ENCODE peak calls at places on chromosomes 11 and 22, in seven cellular contexts. W is IMR-90; L is upper lobe of right lung; O is CD8-positive, alpha-beta memory T cell; Y is thyroid gland; V is sigmoid colon; A is heart left ventricle. E is an unnamed sample. For H3K4me1, the result is how much of the 10 kb centered on the place peaks cover.

GRCh38 chr22:46542011-46542985 is 4.9 kb upstream of the CELSR1 start:
- DNase-seq in O (peak), Y (peak), W (peak), A (peak), L (peak), V (peak), E (peak)

GRCh38 chr11:12100886-12101285 is 9.5 kb upstream of the MICAL2 start:
- DNase-seq in V (no peak), L (peak), O (no peak), Y (peak), W (no peak), A (no peak), E (no peak)

GRCh38 chr11:66643745-66644437 is 5.4 kb downstream of the RBM4 start:
- DNase-seq in A (no peak), W (no peak), V (no peak), L (no peak), O (no peak), Y (no peak), E (no peak)

GRCh38 chr11:811446-812245 is 1.9 kb downstream of the RPLP2 start:
- DNase-seq in A (no peak), V (no peak), W (no peak), L (no peak), O (no peak), Y (no peak), E (no peak)

GRCh38 chr11:92657226-92657625 is 312.2 kb upstream of the MTNR1B start:
- DNase-seq in Y (no peak), W (no peak), O (no peak), V (no peak), L (no peak), A (no peak), E (no peak)

GRCh38 chr11:15229069-15229468 is 114.3 kb downstream of the INSC start:
- DNase-seq in L (no peak), Y (no peak), O (no peak), A (no peak), V (no peak), W (peak), E (no peak)

GRCh38 chr11:128535468-128536457 is 51.6 kb downstream of the ETS1 start:
- DNase-seq in V (no peak), A (no peak), Y (no peak), O (no peak), L (no peak), W (no peak), E (no peak)

GRCh38 chr11:57458060-57458409 is 2.3 kb upstream of the RTN4RL2 start:
- DNase-seq in Y (peak), V (no peak), A (no peak), L (no peak), O (no peak), W (no peak), E (no peak)

GRCh38 chr22:43867839-43868652 is 5.7 kb upstream of the SULT4A1 start:
- DNase-seq in V (peak), L (peak), Y (peak), W (peak), A (peak), O (no peak), E (no peak)

GRCh38 chr22:36510966-36511881 is 4.4 kb upstream of the FOXRED2 start:
- DNase-seq in L (no peak), A (no peak), O (peak), W (peak), Y (peak), V (no peak), E (no peak)

GRCh38 chr11:11978792-11979486 is 29.5 kb downstream of the DKK3 start:
- DNase-seq in L (peak), A (peak), Y (peak), O (no peak), V (peak), W (peak), E (no peak)

GRCh38 chr22:19051381-19051780 is 70.8 kb downstream of the DGCR2 start:
- DNase-seq in O (no peak), L (peak), Y (peak), W (no peak), A (no peak), V (no peak), E (no peak)

GRCh38 chr22:17035246-17035645 is 27.2 kb upstream of the GAB4 start:
- DNase-seq in W (no peak), V (no peak), Y (peak), A (no peak), L (no peak), O (no peak), E (peak)

GRCh38 chr22:33864723-33865130 is 55.5 kb downstream of the LARGE1 start:
- DNase-seq in L (no peak), V (no peak), W (peak), O (no peak), Y (no peak), A (peak), E (no peak)

GRCh38 chr22:33866521-33866920 is 53.8 kb downstream of the LARGE1 start:
- DNase-seq in V (no peak), A (no peak), W (no peak), O (no peak), L (no peak), Y (no peak), E (no peak)

GRCh38 chr22:33867118-33867863 is 53.0 kb downstream of the LARGE1 start:
- DNase-seq in L (no peak), Y (no peak), V (no peak), A (peak), O (no peak), W (peak), E (no peak)

GRCh38 chr22:33865248-33865647 is 55.0 kb downstream of the LARGE1 start:
- DNase-seq in Y (no peak), L (no peak), V (no peak), W (no peak), O (no peak), A (no peak), E (no peak)

GRCh38 chr22:33865996-33866395 is 54.3 kb downstream of the LARGE1 start:
- DNase-seq in W (no peak), Y (no peak), O (no peak), V (no peak), L (no peak), A (no peak), E (no peak)
- H3K4me1 ChIP-seq in W (under half), Y (under half), O (under half), V (half or more), L (under half), A (half or more), E (under half)

GRCh38 chr11:117833401-117833891 is 8.9 kb upstream of the FXYD2 start:
- DNase-seq in A (peak), W (no peak), O (no peak), Y (peak), L (peak), V (peak), E (no peak)
- H3K4me1 ChIP-seq in A (under half), W (under half), O (under half), Y (under half), L (under half), V (under half), E (under half)

GRCh38 chr11:118574636-118575035 is 2.4 kb downstream of the ARCN1 start:
- DNase-seq in O (no peak), L (no peak), A (no peak), Y (no peak), W (no peak), V (no peak), E (no peak)
- H3K4me1 ChIP-seq in O (under half), L (half or more), A (half or more), Y (under half), W (under half), V (half or more), E (under half)

DNA sequence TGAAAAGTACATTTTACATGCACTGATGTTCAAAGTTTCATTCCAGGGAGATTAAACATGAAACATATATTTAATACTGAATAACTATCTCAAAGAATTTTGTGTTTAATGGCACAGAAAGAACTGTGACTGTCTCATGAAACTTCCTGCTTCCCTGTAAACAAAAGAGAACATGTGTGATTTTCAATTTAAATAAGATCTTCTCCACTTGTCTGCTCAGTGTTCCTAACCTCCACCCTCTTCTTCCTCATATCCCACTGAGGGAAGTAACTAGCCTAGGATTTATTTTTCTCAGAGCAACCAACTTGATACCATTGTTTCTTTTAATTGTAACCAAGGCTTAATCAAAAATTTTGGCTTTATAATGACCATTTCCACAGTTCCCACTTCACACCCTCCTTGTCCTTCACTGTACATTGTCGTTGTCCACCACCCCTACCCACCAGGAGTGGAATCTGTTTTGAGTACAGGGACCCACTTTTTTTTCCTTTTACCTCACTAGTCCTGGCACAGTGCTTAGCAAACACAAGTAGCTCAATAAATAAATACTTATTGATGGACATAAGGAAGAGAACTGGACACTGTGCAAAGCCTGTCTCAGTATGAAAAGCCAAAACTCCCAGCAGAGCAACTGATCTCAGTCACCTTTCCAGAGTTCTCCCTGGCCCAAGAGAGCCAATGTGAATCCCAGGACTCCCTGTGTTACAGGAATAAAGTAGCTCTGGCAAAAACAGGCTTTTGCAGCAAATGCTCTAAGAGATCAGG is 4.2 kb downstream of the CPSF7 start:
- DNase-seq in W (no peak), O (no peak), Y (no peak), V (no peak), A (no peak), L (no peak), E (no peak)
- H3K4me1 ChIP-seq in W (under half), O (under half), Y (under half), V (under half), A (under half), L (under half), E (under half)

GRCh38 chr11:44741976-44742375 is 15.2 kb downstream of the TSPAN18 start:
- DNase-seq in O (no peak), V (peak), W (no peak), L (no peak), Y (no peak), A (no peak), E (no peak)
- H3K4me1 ChIP-seq in O (under half), V (half or more), W (under half), L (under half), Y (under half), A (half or more), E (under half)

GRCh38 chr11:123481647-123482046 is 51.6 kb downstream of the GRAMD1B start:
- DNase-seq in O (no peak), V (no peak), A (no peak), L (no peak), W (no peak), Y (no peak), E (no peak)
- H3K4me1 ChIP-seq in O (under half), V (under half), A (under half), L (under half), W (under half), Y (under half), E (under half)

GRCh38 chr11:76773921-76774361 is 9.2 kb upstream of the TSKU start:
- DNase-seq in L (no peak), O (no peak), Y (peak), A (peak), V (no peak), W (no peak), E (no peak)
- H3K4me1 ChIP-seq in L (under half), O (under half), Y (half or more), A (half or more), V (under half), W (under half), E (under half)

GRCh38 chr11:73156686-73157085 is 14.6 kb upstream of the FCHSD2 start:
- DNase-seq in A (no peak), Y (no peak), O (no peak), L (no peak), V (no peak), W (no peak), E (no peak)

GRCh38 chr11:73154178-73154577 is 12.1 kb upstream of the FCHSD2 start:
- DNase-seq in V (peak), O (peak), A (no peak), L (no peak), W (no peak), Y (no peak), E (no peak)

GRCh38 chr11:73158356-73159051 is 16.4 kb upstream of the FCHSD2 start:
- DNase-seq in Y (no peak), O (no peak), W (peak), V (peak), A (no peak), L (no peak), E (no peak)

GRCh38 chr11:73157141-73158010 is 15.3 kb upstream of the FCHSD2 start:
- DNase-seq in Y (no peak), O (no peak), V (peak), A (peak), L (peak), W (peak), E (no peak)

DNA sequence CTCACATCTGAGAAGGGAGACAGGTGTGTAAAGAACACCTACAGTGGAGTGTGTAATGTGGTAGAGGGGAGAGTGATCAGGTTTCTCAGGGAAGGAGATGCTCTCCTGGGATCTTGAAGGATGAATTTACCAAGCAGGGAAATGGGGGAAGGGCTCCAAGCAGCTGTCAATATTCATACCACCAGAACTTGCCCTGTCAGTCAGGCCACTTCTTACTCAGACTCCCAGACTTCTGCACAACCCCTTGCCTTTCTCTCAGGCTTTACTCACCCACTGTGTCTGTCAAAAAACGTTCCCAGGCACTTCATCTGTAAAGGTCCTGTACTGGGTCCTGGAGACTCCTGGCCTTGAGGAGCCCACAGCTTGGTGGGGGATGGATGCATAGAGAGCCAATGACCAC is 14.0 kb upstream of the FCHSD2 start:
- DNase-seq in O (no peak), W (no peak), A (no peak), Y (no peak), V (peak), L (no peak), E (no peak)
- H3K4me1 ChIP-seq in O (under half), W (under half), A (half or more), Y (under half), V (under half), L (under half), E (under half)

DNA sequence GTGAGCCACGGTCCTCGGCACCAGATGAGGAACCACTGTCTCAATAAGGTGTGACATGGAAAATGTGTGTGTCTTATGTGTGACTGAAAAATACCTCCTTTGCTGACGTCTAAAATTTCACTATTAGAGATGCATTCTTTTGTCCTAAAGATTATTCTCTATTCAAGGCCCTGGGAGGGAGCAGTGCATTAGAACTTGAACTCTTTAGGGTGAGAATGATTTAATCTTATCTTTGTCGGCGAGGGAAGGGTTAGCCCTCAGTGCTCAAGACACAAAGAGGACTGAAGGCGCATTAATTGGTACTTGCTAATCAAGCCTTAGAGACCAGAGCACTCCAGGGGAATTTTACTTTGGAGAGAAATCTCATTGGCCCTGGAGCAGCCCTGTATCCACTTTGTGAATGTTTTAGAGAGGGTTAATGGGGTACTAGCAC is 29.8 kb upstream of the PLET1 start:
- DNase-seq in A (no peak), W (no peak), V (peak), O (no peak), Y (no peak), L (no peak), E (no peak)
- H3K4me1 ChIP-seq in A (under half), W (under half), V (under half), O (under half), Y (under half), L (under half), E (under half)

DNA sequence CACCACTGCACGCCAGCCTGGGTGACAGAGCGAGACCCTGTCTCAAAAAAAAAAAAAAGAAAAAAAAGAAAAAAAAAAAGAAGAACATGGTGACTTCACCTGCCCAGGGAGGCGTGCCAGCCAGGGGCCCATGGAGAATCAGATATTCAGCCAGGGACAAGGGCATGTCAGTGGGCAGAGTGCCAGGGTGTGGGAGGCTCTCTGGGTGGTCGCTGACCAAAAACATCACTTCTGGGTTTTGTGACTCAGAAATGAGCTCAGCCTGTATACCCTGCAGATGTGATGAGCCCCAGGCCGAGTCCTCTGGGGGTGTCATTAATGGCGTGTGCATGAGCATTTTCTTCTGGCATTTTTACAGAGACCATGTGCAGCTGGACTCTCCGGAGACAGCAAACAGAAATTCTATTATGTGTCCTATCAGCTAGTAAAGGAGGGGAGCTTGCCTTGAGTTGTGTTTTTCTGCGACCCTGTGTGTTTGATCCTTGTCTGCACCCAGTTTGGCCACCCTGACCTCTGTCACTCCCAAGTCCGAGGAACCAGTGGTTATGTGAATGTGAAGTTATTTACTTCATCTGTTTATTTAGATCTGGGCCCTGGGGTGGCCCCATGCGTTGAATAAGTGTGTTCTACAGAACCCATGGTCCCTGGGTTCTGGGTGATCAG is 53.6 kb downstream of the BCR start:
- DNase-seq in L (no peak), V (no peak), W (peak), Y (peak), O (no peak), A (peak), E (no peak)
- H3K4me1 ChIP-seq in L (under half), V (half or more), W (under half), Y (under half), O (under half), A (under half), E (under half)